ENCODE peak calls at places on chromosomes 16 and 17, in seven cellular contexts. One of them, this sample, is unnamed. For H3K4me1, the result is how much of the 10 kb centered on the place peaks cover.

GRCh38 chr16:27248036-27248435 is 20.5 kb downstream of the NSMCE1 start:
- DNase-seq in PC-3: no peak
- DNase-seq in GM23248: peak
- DNase-seq in MM.1S: no peak
- DNase-seq in HCT116: no peak
- DNase-seq in neural progenitor cell: no peak
- DNase-seq in OCI-LY7: no peak
- DNase-seq in this sample: no peak

GRCh38 chr16:64534180-64534780 is 587.6 kb downstream of the CDH11 start:
- DNase-seq in neural progenitor cell: no peak
- DNase-seq in OCI-LY7: no peak
- DNase-seq in GM23248: peak
- DNase-seq in PC-3: no peak
- DNase-seq in MM.1S: no peak
- DNase-seq in HCT116: no peak
- DNase-seq in this sample: no peak

GRCh38 chr17:79706931-79707382 is 23.8 kb upstream of the ENPP7 start:
- DNase-seq in PC-3: no peak
- DNase-seq in HCT116: no peak
- DNase-seq in MM.1S: no peak
- DNase-seq in OCI-LY7: no peak
- DNase-seq in GM23248: peak
- DNase-seq in neural progenitor cell: peak
- DNase-seq in this sample: peak

GRCh38 chr17:45225964-45226530 is 4.4 kb downstream of the FMNL1 start:
- DNase-seq in MM.1S: peak
- DNase-seq in OCI-LY7: peak
- DNase-seq in GM23248: no peak
- DNase-seq in neural progenitor cell: no peak
- DNase-seq in PC-3: no peak
- DNase-seq in HCT116: no peak
- DNase-seq in this sample: no peak

GRCh38 chr17:33220031-33220430 is 73.1 kb downstream of the ASIC2 start:
- DNase-seq in HCT116: no peak
- DNase-seq in GM23248: no peak
- DNase-seq in neural progenitor cell: no peak
- DNase-seq in PC-3: no peak
- DNase-seq in MM.1S: no peak
- DNase-seq in OCI-LY7: no peak
- DNase-seq in this sample: no peak

GRCh38 chr16:87350681-87351319 is 32.8 kb downstream of the FBXO31 start:
- DNase-seq in GM23248: peak
- DNase-seq in OCI-LY7: no peak
- DNase-seq in PC-3: no peak
- DNase-seq in MM.1S: no peak
- DNase-seq in HCT116: no peak
- DNase-seq in neural progenitor cell: no peak
- DNase-seq in this sample: no peak

GRCh38 chr16:21001262-21001661 is 100.7 kb downstream of the LYRM1 start:
- DNase-seq in GM23248: peak
- DNase-seq in neural progenitor cell: peak
- DNase-seq in OCI-LY7: peak
- DNase-seq in PC-3: peak
- DNase-seq in HCT116: peak
- DNase-seq in MM.1S: peak
- DNase-seq in this sample: no peak

GRCh38 chr16:31183432-31184428 is 3.8 kb downstream of the FUS start:
- DNase-seq in HCT116: no peak
- DNase-seq in neural progenitor cell: no peak
- DNase-seq in OCI-LY7: no peak
- DNase-seq in MM.1S: no peak
- DNase-seq in PC-3: no peak
- DNase-seq in GM23248: peak
- DNase-seq in this sample: no peak

GRCh38 chr17:75676461-75676860 is 9.3 kb downstream of the SAP30BP start:
- DNase-seq in OCI-LY7: no peak
- DNase-seq in HCT116: no peak
- DNase-seq in MM.1S: no peak
- DNase-seq in PC-3: no peak
- DNase-seq in GM23248: no peak
- DNase-seq in neural progenitor cell: no peak
- DNase-seq in this sample: no peak

GRCh38 chr16:70754371-70754770 is 46.6 kb downstream of the VAC14 start:
- DNase-seq in HCT116: no peak
- DNase-seq in neural progenitor cell: no peak
- DNase-seq in MM.1S: no peak
- DNase-seq in OCI-LY7: no peak
- DNase-seq in PC-3: no peak
- DNase-seq in GM23248: no peak
- DNase-seq in this sample: no peak
- TF ChIP-seq EZH2phosphoT487 in HCT116: no peak
- TF ChIP-seq EZH2phosphoT487 in neural progenitor cell: no peak
- TF ChIP-seq EZH2phosphoT487 in MM.1S: no peak
- TF ChIP-seq EZH2phosphoT487 in OCI-LY7: no peak
- TF ChIP-seq EZH2phosphoT487 in PC-3: no peak
- TF ChIP-seq EZH2phosphoT487 in GM23248: no peak
- TF ChIP-seq EZH2phosphoT487 in this sample: no peak

DNA sequence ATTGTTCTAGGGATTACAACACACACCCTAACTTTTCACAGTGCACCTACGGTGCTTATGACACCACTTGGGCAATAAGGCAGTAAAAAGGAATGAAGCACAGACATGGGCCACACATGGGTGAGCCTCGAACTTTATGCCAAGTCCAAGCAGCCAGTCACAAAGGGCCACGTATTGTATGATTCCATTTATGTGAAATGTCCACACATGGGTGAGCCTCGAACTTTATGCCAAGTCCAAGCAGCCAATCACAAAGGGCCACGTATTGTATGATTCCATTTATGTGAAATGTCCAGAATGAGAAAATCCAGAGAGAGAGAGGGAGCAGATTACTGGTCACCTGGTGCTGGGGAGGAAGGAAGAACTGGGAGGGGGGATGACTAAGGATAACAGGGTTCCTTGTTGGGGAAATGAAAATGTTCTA is 22.2 kb downstream of the RMI2 start:
- DNase-seq in HCT116: no peak
- DNase-seq in GM23248: peak
- DNase-seq in MM.1S: no peak
- DNase-seq in OCI-LY7: no peak
- DNase-seq in PC-3: no peak
- DNase-seq in neural progenitor cell: no peak
- DNase-seq in this sample: no peak
- H3K4me1 ChIP-seq in HCT116: under half
- H3K4me1 ChIP-seq in GM23248: under half
- H3K4me1 ChIP-seq in MM.1S: under half
- H3K4me1 ChIP-seq in OCI-LY7: half or more
- H3K4me1 ChIP-seq in PC-3: under half
- H3K4me1 ChIP-seq in neural progenitor cell: under half
- H3K4me1 ChIP-seq in this sample: under half

GRCh38 chr17:19766016-19766415 is 17.9 kb upstream of the ALDH3A1 start:
- DNase-seq in neural progenitor cell: no peak
- DNase-seq in GM23248: no peak
- DNase-seq in HCT116: no peak
- DNase-seq in MM.1S: no peak
- DNase-seq in PC-3: no peak
- DNase-seq in OCI-LY7: no peak
- DNase-seq in this sample: no peak
- TF ChIP-seq EZH2phosphoT487 in neural progenitor cell: no peak
- TF ChIP-seq EZH2phosphoT487 in GM23248: no peak
- TF ChIP-seq EZH2phosphoT487 in HCT116: no peak
- TF ChIP-seq EZH2phosphoT487 in MM.1S: no peak
- TF ChIP-seq EZH2phosphoT487 in PC-3: no peak
- TF ChIP-seq EZH2phosphoT487 in OCI-LY7: no peak
- TF ChIP-seq EZH2phosphoT487 in this sample: no peak

GRCh38 chr17:29162082-29162908 is 17.9 kb downstream of the MYO18A start:
- DNase-seq in PC-3: no peak
- DNase-seq in MM.1S: no peak
- DNase-seq in HCT116: no peak
- DNase-seq in neural progenitor cell: no peak
- DNase-seq in GM23248: no peak
- DNase-seq in OCI-LY7: no peak
- DNase-seq in this sample: no peak
- H3K4me1 ChIP-seq in PC-3: under half
- H3K4me1 ChIP-seq in MM.1S: under half
- H3K4me1 ChIP-seq in HCT116: under half
- H3K4me1 ChIP-seq in neural progenitor cell: under half
- H3K4me1 ChIP-seq in GM23248: under half
- H3K4me1 ChIP-seq in OCI-LY7: under half
- H3K4me1 ChIP-seq in this sample: half or more

GRCh38 chr16:88383401-88384221 is 852 bp downstream of the ZNF469 start:
- DNase-seq in MM.1S: no peak
- DNase-seq in neural progenitor cell: peak
- DNase-seq in PC-3: peak
- DNase-seq in HCT116: peak
- DNase-seq in OCI-LY7: no peak
- DNase-seq in GM23248: peak
- DNase-seq in this sample: peak

GRCh38 chr16:88381820-88382451 is 823 bp upstream of the ZNF469 start:
- DNase-seq in PC-3: no peak
- DNase-seq in neural progenitor cell: no peak
- DNase-seq in HCT116: no peak
- DNase-seq in MM.1S: no peak
- DNase-seq in GM23248: no peak
- DNase-seq in OCI-LY7: no peak
- DNase-seq in this sample: no peak

GRCh38 chr16:88384222-88385111 is 1.7 kb downstream of the ZNF469 start:
- DNase-seq in HCT116: no peak
- DNase-seq in OCI-LY7: no peak
- DNase-seq in GM23248: no peak
- DNase-seq in PC-3: no peak
- DNase-seq in neural progenitor cell: no peak
- DNase-seq in MM.1S: no peak
- DNase-seq in this sample: no peak

GRCh38 chr16:88380619-88381018 is 2.1 kb upstream of the ZNF469 start:
- DNase-seq in PC-3: no peak
- DNase-seq in OCI-LY7: no peak
- DNase-seq in MM.1S: no peak
- DNase-seq in GM23248: no peak
- DNase-seq in HCT116: no peak
- DNase-seq in neural progenitor cell: no peak
- DNase-seq in this sample: no peak

DNA sequence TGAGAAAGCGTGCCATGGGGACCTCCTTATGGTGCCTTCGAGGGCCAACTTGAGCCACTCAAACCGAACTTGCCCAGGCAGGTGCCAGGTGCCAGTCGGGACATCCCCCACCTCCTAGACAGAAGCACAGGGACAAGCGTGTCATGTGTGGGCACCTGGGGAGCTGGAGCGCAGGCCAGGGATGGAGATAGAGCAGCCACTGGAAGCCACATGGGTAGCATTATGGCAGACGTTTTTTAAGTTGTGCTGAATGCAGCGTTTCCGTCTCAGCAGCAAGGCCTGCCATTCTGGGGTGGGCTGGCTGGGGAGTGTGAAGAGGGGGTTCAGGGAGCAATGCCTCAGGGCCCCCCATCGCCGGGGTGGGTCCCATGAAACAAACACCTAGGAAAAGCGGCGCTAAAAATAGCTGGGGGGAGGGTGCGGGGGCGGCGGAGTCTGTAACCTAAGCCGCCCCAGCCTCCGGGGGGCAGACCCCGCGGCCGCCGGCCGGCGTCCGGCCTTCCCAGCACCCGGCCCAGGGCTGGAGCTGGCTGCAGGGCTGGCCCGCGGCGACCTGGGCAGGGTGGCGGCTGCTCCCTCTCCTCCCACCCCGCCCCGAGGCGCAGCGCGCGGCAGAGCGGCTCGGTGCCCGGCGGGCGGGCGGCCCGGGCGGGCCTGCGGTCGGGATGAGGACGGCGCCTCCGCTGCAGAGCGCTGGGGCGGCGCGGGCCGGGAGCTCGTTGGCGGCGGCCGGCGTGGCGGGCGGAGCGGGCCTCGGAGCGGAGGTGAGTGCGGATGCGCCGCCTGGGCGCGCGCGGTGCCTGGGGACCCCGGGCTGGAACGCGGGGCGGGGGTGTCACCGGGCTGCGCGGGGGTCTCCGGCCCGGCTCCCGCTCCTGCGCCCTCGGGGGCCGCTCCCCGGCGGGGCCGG is at the start of gene ZNF469:
- DNase-seq in OCI-LY7: no peak
- DNase-seq in neural progenitor cell: peak
- DNase-seq in GM23248: peak
- DNase-seq in HCT116: no peak
- DNase-seq in PC-3: peak
- DNase-seq in MM.1S: no peak
- DNase-seq in this sample: peak
- TF ChIP-seq EZH2phosphoT487 in OCI-LY7: no peak
- TF ChIP-seq EZH2phosphoT487 in neural progenitor cell: no peak
- TF ChIP-seq EZH2phosphoT487 in GM23248: no peak
- TF ChIP-seq EZH2phosphoT487 in HCT116: no peak
- TF ChIP-seq EZH2phosphoT487 in PC-3: no peak
- TF ChIP-seq EZH2phosphoT487 in MM.1S: no peak
- TF ChIP-seq EZH2phosphoT487 in this sample: no peak

GRCh38 chr17:71334041-71334781 is 786.6 kb upstream of the SOX9 start:
- DNase-seq in OCI-LY7: no peak
- DNase-seq in HCT116: no peak
- DNase-seq in MM.1S: no peak
- DNase-seq in neural progenitor cell: peak
- DNase-seq in GM23248: peak
- DNase-seq in PC-3: no peak
- DNase-seq in this sample: no peak

GRCh38 chr17:71335212-71335611 is 785.6 kb upstream of the SOX9 start:
- DNase-seq in OCI-LY7: no peak
- DNase-seq in neural progenitor cell: no peak
- DNase-seq in HCT116: no peak
- DNase-seq in MM.1S: no peak
- DNase-seq in GM23248: peak
- DNase-seq in PC-3: peak
- DNase-seq in this sample: no peak

GRCh38 chr17:71339219-71339618 is 781.6 kb upstream of the SOX9 start:
- DNase-seq in HCT116: no peak
- DNase-seq in MM.1S: no peak
- DNase-seq in PC-3: peak
- DNase-seq in OCI-LY7: no peak
- DNase-seq in neural progenitor cell: no peak
- DNase-seq in GM23248: no peak
- DNase-seq in this sample: no peak

GRCh38 chr17:71337903-71338302 is 782.9 kb upstream of the SOX9 start:
- DNase-seq in PC-3: no peak
- DNase-seq in MM.1S: no peak
- DNase-seq in GM23248: no peak
- DNase-seq in neural progenitor cell: no peak
- DNase-seq in OCI-LY7: no peak
- DNase-seq in HCT116: no peak
- DNase-seq in this sample: no peak

DNA sequence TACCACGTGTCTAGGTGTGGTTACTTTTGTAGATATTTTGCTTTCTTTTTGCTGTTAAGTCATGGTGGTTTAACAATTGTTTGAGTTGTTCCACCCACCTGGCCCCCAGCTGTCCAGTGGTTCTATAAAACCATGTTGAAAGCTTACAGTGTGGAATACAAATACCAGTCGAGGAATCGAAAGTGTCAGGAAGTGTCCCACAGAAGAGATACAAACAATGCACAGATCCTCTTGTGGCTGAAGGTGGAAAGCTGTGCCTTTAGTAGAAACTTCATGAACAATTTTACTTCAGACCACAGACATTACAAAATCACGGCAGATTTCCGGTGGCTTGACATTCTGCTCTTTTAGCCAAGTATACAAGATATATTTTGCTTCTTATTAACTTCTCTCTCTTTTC is 782.4 kb upstream of the SOX9 start:
- DNase-seq in GM23248: peak
- DNase-seq in PC-3: peak
- DNase-seq in HCT116: no peak
- DNase-seq in MM.1S: peak
- DNase-seq in neural progenitor cell: no peak
- DNase-seq in OCI-LY7: no peak
- DNase-seq in this sample: no peak
- H3K4me1 ChIP-seq in GM23248: under half
- H3K4me1 ChIP-seq in PC-3: under half
- H3K4me1 ChIP-seq in HCT116: under half
- H3K4me1 ChIP-seq in MM.1S: under half
- H3K4me1 ChIP-seq in neural progenitor cell: under half
- H3K4me1 ChIP-seq in OCI-LY7: under half
- H3K4me1 ChIP-seq in this sample: under half

This sample was measured in hepatocyte.